ENCODE peak calls at places on chromosomes 2 and 18, in ten cellular contexts. I is IMR-90, S is H54, E is A549, V is stomach, Q is lower leg skin, O is uterus, J is heart left ventricle, P is NB4, M is suprapubic skin. W is an unnamed sample.

GRCh38 chr2:53969285-53970094 is 1.3 kb downstream of the PSME4 start:
- DNase-seq in O (no peak), P (peak), J (no peak), M (no peak), S (peak), V (no peak), I (peak), Q (peak), E (peak), W (peak)

GRCh38 chr2:96916156-96917007 is 46.5 kb upstream of the SEMA4C start:
- DNase-seq in P (no peak), M (no peak), O (no peak), S (no peak), I (no peak), V (no peak), E (no peak), Q (no peak), J (no peak), W (no peak)

GRCh38 chr2:42132066-42132965 is 36.8 kb upstream of the EML4 start:
- DNase-seq in V (no peak), Q (no peak), I (peak), E (peak), J (no peak), O (no peak), M (no peak), S (no peak), P (peak), W (peak)

GRCh38 chr2:120094795-120095194 is 81.9 kb downstream of the EPB41L5 start:
- DNase-seq in Q (no peak), S (no peak), V (no peak), I (peak), J (no peak), M (no peak), O (no peak), P (no peak), E (no peak), W (no peak)

GRCh38 chr18:9475643-9476580 is 599 bp downstream of the RALBP1 start:
- DNase-seq in S (peak), I (peak), E (no peak), Q (peak), V (no peak), O (no peak), P (peak), J (no peak), M (peak), W (peak)

GRCh38 chr18:35252466-35252865 is 11.6 kb downstream of the ZNF397 start:
- DNase-seq in O (no peak), P (no peak), M (no peak), J (no peak), S (no peak), I (no peak), Q (no peak), E (no peak), V (no peak), W (no peak)

GRCh38 chr2:37829202-37829601 is 95.9 kb upstream of the RMDN2 start:
- DNase-seq in E (no peak), I (peak), Q (peak), V (no peak), J (no peak), S (peak), M (peak), O (peak), P (peak), W (no peak)

GRCh38 chr2:206208900-206209299 is 49.2 kb downstream of the EEF1B2 start:
- DNase-seq in Q (no peak), J (no peak), E (no peak), S (no peak), V (no peak), I (no peak), P (no peak), M (no peak), O (no peak), W (no peak)

GRCh38 chr2:74845217-74845751 is 11.4 kb downstream of the HK2 start:
- DNase-seq in J (peak), V (peak), O (peak), M (peak), S (peak), Q (peak), P (peak), E (peak), I (peak), W (no peak)

GRCh38 chr18:805008-805754 is 6.9 kb downstream of the YES1 start:
- DNase-seq in J (no peak), S (no peak), M (no peak), I (no peak), O (no peak), Q (no peak), E (no peak), V (no peak), P (no peak), W (peak)

GRCh38 chr2:219045937-219046550 is 4.7 kb upstream of the CFAP65 start:
- DNase-seq in E (no peak), V (no peak), Q (no peak), I (peak), O (no peak), J (no peak), P (peak), S (no peak), M (no peak), W (peak)

GRCh38 chr2:96663177-96663576 is 20.6 kb downstream of the FER1L5 start:
- DNase-seq in J (no peak), S (no peak), P (no peak), E (no peak), Q (no peak), V (peak), M (no peak), O (no peak), I (no peak), W (no peak)

GRCh38 chr2:33146112-33146511 is 199.4 kb downstream of the LTBP1 start:
- DNase-seq in I (peak), J (no peak), P (no peak), O (no peak), M (no peak), Q (no peak), V (no peak), S (no peak), E (no peak), W (no peak)

GRCh38 chr2:232372231-232373208 is 6.0 kb upstream of the ALPP start:
- DNase-seq in V (no peak), M (peak), E (no peak), O (no peak), I (peak), Q (no peak), P (peak), J (peak), S (peak), W (no peak)

GRCh38 chr2:38264649-38265322 is 112.3 kb downstream of the ATL2 start:
- DNase-seq in E (no peak), V (no peak), P (peak), S (no peak), M (no peak), O (no peak), I (no peak), Q (no peak), J (no peak), W (no peak)

GRCh38 chr2:102437122-102437521 is 14.2 kb downstream of the IL18RAP start:
- DNase-seq in I (no peak), J (no peak), E (no peak), S (no peak), Q (no peak), V (no peak), O (no peak), M (no peak), P (no peak), W (no peak)

GRCh38 chr2:240613781-240614180 is 11.5 kb upstream of the GPR35 start:
- DNase-seq in M (no peak), P (no peak), E (no peak), I (no peak), J (no peak), V (no peak), O (no peak), Q (no peak), S (no peak), W (no peak)

GRCh38 chr2:3650140-3650944 is 7.7 kb upstream of the ALLC start:
- DNase-seq in M (no peak), Q (no peak), S (no peak), I (no peak), P (no peak), E (no peak), O (no peak), V (no peak), J (peak), W (no peak)

GRCh38 chr2:3652896-3653625 is 4.9 kb upstream of the ALLC start:
- DNase-seq in Q (no peak), O (no peak), E (no peak), V (no peak), I (no peak), J (peak), S (no peak), M (no peak), P (no peak), W (no peak)

GRCh38 chr2:3649581-3649980 is 8.4 kb upstream of the ALLC start:
- DNase-seq in M (no peak), Q (no peak), I (no peak), E (no peak), V (no peak), J (peak), S (no peak), O (no peak), P (no peak), W (no peak)

GRCh38 chr2:3654031-3654430 is 4.0 kb upstream of the ALLC start:
- DNase-seq in I (no peak), P (no peak), O (no peak), Q (no peak), M (no peak), E (no peak), V (no peak), S (no peak), J (peak), W (no peak)

DNA sequence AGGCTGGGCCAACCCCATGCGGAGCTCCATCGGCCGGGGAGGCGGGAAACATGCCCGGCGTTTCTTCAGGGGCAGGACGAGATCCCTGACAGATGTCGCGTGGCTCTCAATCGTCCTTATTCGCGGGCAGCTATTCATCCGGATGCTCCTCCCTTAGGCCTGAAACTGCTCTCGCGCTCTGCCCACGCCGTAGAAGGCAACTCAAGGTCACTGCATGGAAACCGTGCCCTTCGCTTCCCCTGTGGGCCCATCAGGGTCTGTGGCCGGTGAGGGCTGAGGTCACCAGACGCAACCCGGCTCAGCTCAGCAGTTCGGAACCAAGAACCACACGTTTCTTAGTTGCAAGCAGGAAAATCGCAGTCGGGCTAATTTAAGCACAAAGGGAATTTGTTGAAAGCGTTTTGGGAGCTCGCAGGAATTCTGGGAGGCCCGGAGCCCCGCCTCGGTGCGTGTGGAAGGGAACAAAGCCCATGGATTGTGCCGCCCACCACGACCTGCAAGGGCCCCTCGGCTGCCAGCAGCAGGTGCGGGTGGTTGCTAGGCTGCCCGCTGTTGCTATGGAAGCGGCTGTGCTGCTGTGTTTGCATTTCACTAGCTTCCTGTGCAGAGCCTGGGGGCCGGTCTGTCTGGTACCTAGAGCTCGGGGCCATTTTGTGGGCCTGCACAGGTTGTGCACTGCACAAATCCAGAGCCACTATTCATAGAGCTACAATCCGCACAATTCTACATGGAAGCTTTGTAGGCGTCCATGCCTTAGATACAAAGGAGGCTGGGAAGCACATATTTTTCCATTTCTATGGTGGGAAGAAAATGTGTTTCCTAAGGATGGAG is 6.1 kb upstream of the ALLC start:
- DNase-seq in V (peak), Q (no peak), I (no peak), P (peak), M (no peak), E (no peak), J (peak), O (no peak), S (no peak), W (no peak)
- TF ChIP-seq POLR2A in V (no peak), Q (no peak), I (no peak), P (no peak), M (no peak), E (no peak), J (no peak), O (no peak), S (no peak), W (no peak)

DNA sequence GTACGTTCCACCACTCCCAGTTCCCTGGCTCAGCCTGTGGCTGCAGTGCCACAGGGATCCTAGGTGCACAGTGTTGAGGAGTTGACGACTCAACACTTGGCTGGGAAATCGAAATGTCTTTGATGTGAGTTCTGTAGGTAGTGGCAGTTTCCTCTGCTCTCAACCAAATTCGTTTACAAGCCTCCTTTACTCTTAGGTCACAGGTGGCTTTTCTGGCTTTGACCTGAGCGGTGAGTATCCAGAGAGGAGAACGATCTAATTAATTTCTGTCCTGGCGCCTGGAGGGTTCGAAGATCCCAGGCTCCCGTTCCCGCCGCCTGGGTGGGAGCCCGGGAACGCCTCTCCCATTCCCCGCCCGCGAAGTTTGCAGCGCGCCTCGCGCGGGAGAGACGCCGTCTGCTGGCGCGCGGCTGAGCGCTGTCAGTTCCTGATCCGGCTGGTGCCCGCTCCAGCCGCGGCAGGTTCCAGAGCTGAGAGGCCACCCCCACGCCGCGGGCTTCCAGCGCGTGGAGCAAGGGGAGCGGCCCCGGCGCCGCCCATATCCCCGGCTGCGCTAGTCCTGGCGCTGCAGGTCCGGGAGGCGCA is at the start of gene LAMA3:
- DNase-seq in P (no peak), J (peak), I (peak), Q (peak), O (peak), V (peak), M (peak), S (peak), E (peak), W (no peak)
- TF ChIP-seq POLR2A in P (no peak), J (peak), I (no peak), Q (no peak), O (peak), V (no peak), M (no peak), S (peak), E (peak), W (no peak)

GRCh38 chr2:6865346-6866238 is at the start of gene CMPK2:
- DNase-seq in O (peak), M (peak), P (peak), V (peak), E (peak), J (peak), S (peak), Q (no peak), I (peak), W (peak)
- TF ChIP-seq POLR2A in O (no peak), M (no peak), P (no peak), V (no peak), E (no peak), J (peak), S (no peak), Q (no peak), I (no peak), W (peak)

DNA sequence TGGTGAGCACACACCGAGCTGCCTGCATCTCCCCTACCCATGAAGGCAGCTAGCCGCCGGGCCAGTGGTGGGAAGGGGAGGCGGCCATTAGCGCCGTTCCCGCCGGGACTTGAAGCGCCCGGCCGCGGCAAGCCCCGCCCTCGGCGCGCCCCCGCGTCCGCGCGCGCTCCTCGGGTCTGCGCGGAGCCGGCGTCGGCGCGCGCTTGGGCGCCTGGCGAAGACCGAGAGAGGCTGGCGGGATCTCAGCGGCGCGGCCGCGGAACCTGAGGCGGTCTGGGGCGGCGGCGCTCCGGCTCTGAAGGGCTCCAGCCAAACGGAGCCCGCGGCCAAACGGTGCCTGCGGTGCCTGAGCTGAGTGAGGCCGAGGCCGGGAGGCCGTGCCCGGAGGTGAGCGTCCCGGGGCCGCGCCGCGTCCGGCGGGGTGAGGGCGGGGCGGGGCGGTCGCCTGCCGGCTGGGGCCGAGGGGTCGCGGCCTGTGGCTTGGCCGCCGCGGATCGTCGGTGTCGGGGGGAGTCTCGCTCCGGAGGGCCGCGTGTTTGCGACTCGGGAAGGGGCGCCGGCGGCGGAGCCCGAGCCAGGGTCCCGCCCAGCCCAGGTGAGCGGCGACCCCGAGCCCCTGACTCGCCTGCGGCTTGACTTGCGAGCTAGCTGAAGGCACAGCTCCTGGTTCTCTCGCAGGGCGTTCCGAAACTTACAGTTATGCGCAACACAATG is at the start of gene UBXN2A:
- DNase-seq in Q (peak), E (peak), J (peak), S (peak), P (peak), O (peak), I (peak), V (peak), M (peak), W (peak)
- TF ChIP-seq POLR2A in Q (peak), E (peak), J (peak), S (peak), P (peak), O (peak), I (no peak), V (no peak), M (no peak), W (peak)

DNA sequence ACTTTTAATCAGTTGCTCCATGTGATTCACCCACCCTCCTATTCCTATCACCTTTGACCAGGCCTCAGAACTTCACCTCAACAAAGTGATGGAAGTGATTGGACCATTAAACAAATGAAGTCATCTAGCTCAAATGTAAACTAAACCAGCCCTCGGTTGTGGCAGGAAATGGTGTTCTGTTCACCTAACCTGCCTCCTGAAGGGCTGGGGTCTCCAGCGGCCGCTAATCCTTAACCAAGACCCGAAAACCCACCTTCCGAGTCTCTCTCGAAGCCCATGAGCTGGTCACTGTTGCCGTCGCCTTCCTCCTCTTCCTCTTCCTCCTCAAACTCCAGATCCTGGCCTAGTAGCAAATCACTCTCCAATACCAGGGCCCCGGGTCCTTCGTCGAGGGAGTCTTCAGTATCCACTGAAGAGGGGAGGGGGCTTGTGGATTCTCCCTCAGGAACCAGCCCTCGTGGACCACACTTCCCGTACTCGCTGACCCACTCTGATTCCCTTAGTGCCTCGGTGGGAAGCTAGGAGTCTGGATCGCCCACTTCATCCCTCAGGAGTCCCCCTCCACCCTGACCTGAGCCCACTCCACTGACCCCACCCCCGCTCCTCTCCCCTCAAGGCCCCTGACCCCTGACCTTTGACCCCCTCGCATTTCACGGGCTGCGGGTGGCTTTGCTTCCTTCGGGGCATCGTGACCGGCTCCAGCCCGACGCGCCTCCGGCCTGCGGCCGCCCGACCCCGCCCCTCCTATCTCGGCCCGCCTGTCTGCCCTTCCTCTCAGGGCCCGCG is 501 bp downstream of the ZNF513 start:
- DNase-seq in M (peak), Q (peak), O (peak), J (peak), V (peak), I (peak), S (no peak), E (peak), P (peak), W (peak)
- TF ChIP-seq POLR2A in M (no peak), Q (no peak), O (no peak), J (no peak), V (no peak), I (peak), S (no peak), E (no peak), P (no peak), W (no peak)

DNA sequence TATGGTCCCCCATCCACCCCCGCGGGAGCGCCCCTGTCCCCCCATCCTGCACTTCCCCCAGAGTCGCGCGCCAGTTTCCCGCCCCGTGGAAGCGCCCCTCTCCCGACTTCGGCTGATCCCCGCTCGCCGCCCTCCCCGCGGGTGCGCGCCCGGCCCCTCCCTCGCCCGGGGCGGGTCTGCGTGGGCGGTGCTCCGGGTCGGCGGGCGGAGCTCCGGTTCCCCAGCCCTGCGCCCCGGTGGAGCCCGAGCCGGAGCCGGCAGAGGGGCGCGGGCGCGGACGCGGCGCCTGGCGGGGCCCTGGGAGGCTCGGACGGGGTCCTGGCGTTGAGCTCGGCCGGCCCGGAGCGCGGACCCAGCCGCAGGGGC is at the start of gene SNTG2:
- DNase-seq in V (peak), I (no peak), O (no peak), P (no peak), S (no peak), Q (no peak), E (no peak), J (no peak), M (no peak), W (peak)
- TF ChIP-seq POLR2A in V (no peak), I (no peak), O (peak), P (no peak), S (no peak), Q (no peak), E (no peak), J (peak), M (no peak), W (no peak)

GRCh38 chr2:187466129-187466792 is 18.2 kb upstream of the CALCRL start:
- DNase-seq in O (no peak), J (no peak), I (no peak), S (no peak), Q (no peak), V (no peak), E (no peak), P (no peak), M (no peak), W (no peak)

GRCh38 chr2:187459242-187459641 is 11.2 kb upstream of the CALCRL start:
- DNase-seq in E (no peak), S (no peak), V (no peak), P (no peak), Q (no peak), M (no peak), O (no peak), J (no peak), I (no peak), W (no peak)

GRCh38 chr2:187462839-187463238 is 14.8 kb upstream of the CALCRL start:
- DNase-seq in J (no peak), P (no peak), V (no peak), S (no peak), M (no peak), I (no peak), E (no peak), O (no peak), Q (no peak), W (no peak)

GRCh38 chr2:187461294-187462261 is 13.5 kb upstream of the CALCRL start:
- DNase-seq in I (no peak), M (no peak), E (no peak), P (no peak), Q (no peak), V (no peak), J (no peak), O (no peak), S (no peak), W (no peak)
- TF ChIP-seq POLR2A in I (no peak), M (no peak), E (no peak), P (no peak), Q (no peak), V (no peak), J (no peak), O (no peak), S (no peak), W (no peak)

GRCh38 chr18:12657849-12658829 is at the start of gene SPIRE1:
- DNase-seq in J (peak), Q (no peak), V (peak), O (peak), S (peak), P (peak), I (peak), E (peak), M (peak), W (peak)
- TF ChIP-seq POLR2A in J (peak), Q (no peak), V (no peak), O (no peak), S (peak), P (no peak), I (no peak), E (peak), M (peak), W (no peak)